ENCODE peak calls at places on chromosomes 1 and 21, in seven cellular contexts. One of them, this sample, is unnamed.

GRCh38 chr1:113930499-113931161 is 1.5 kb downstream of the HIPK1 start:
- DNase-seq in activated T-cell treated with anti-CD3 and anti-CD28 coated beads for 1 hour: peak; percentile 50
- DNase-seq in mucosa of gallbladder: no peak
- DNase-seq in right atrium auricular region: no peak
- DNase-seq in neural crest cell: no peak
- DNase-seq in stimulated activated CD8-positive, alpha-beta memory T cell treated with anti-CD3 and anti-CD28 coated beads, Interleukin-7, amount 100 ng/mL, for 24 hours: no peak
- DNase-seq in amygdala: no peak
- DNase-seq in this sample: peak; percentile 44

GRCh38 chr1:46173361-46173856 is 1.5 kb upstream of the TSPAN1 start:
- DNase-seq in right atrium auricular region: no peak
- DNase-seq in stimulated activated CD8-positive, alpha-beta memory T cell treated with anti-CD3 and anti-CD28 coated beads, Interleukin-7, amount 100 ng/mL, for 24 hours: no peak
- DNase-seq in neural crest cell: no peak
- DNase-seq in mucosa of gallbladder: no peak
- DNase-seq in activated T-cell treated with anti-CD3 and anti-CD28 coated beads for 1 hour: no peak
- DNase-seq in amygdala: no peak
- DNase-seq in this sample: no peak

GRCh38 chr21:42735944-42736343 is 82.5 kb downstream of the PDE9A start:
- DNase-seq in mucosa of gallbladder: no peak
- DNase-seq in amygdala: no peak
- DNase-seq in stimulated activated CD8-positive, alpha-beta memory T cell treated with anti-CD3 and anti-CD28 coated beads, Interleukin-7, amount 100 ng/mL, for 24 hours: no peak
- DNase-seq in right atrium auricular region: no peak
- DNase-seq in neural crest cell: no peak
- DNase-seq in activated T-cell treated with anti-CD3 and anti-CD28 coated beads for 1 hour: no peak
- DNase-seq in this sample: no peak

GRCh38 chr1:59574085-59574484 is 240.7 kb upstream of the HOOK1 start:
- DNase-seq in neural crest cell: no peak
- DNase-seq in amygdala: no peak
- DNase-seq in stimulated activated CD8-positive, alpha-beta memory T cell treated with anti-CD3 and anti-CD28 coated beads, Interleukin-7, amount 100 ng/mL, for 24 hours: no peak
- DNase-seq in activated T-cell treated with anti-CD3 and anti-CD28 coated beads for 1 hour: no peak
- DNase-seq in mucosa of gallbladder: no peak
- DNase-seq in right atrium auricular region: no peak
- DNase-seq in this sample: no peak

GRCh38 chr1:221532071-221532755 is 209.7 kb downstream of the DUSP10 start:
- DNase-seq in mucosa of gallbladder: no peak
- DNase-seq in amygdala: no peak
- DNase-seq in stimulated activated CD8-positive, alpha-beta memory T cell treated with anti-CD3 and anti-CD28 coated beads, Interleukin-7, amount 100 ng/mL, for 24 hours: no peak
- DNase-seq in neural crest cell: no peak
- DNase-seq in right atrium auricular region: no peak
- DNase-seq in activated T-cell treated with anti-CD3 and anti-CD28 coated beads for 1 hour: no peak
- DNase-seq in this sample: no peak

GRCh38 chr1:15341634-15342375 is 67.9 kb upstream of the EFHD2 start:
- DNase-seq in right atrium auricular region: no peak
- DNase-seq in mucosa of gallbladder: no peak
- DNase-seq in stimulated activated CD8-positive, alpha-beta memory T cell treated with anti-CD3 and anti-CD28 coated beads, Interleukin-7, amount 100 ng/mL, for 24 hours: no peak
- DNase-seq in activated T-cell treated with anti-CD3 and anti-CD28 coated beads for 1 hour: no peak
- DNase-seq in amygdala: no peak
- DNase-seq in neural crest cell: no peak
- DNase-seq in this sample: no peak

GRCh38 chr1:12539705-12540579 is 78.1 kb downstream of the DHRS3 start:
- DNase-seq in activated T-cell treated with anti-CD3 and anti-CD28 coated beads for 1 hour: no peak
- DNase-seq in right atrium auricular region: peak; percentile 96
- DNase-seq in stimulated activated CD8-positive, alpha-beta memory T cell treated with anti-CD3 and anti-CD28 coated beads, Interleukin-7, amount 100 ng/mL, for 24 hours: no peak
- DNase-seq in neural crest cell: peak; percentile 26
- DNase-seq in mucosa of gallbladder: peak; percentile 70
- DNase-seq in amygdala: no peak
- DNase-seq in this sample: no peak

GRCh38 chr1:233006582-233006981 is 56.2 kb downstream of the NTPCR start:
- DNase-seq in mucosa of gallbladder: no peak
- DNase-seq in neural crest cell: no peak
- DNase-seq in activated T-cell treated with anti-CD3 and anti-CD28 coated beads for 1 hour: no peak
- DNase-seq in stimulated activated CD8-positive, alpha-beta memory T cell treated with anti-CD3 and anti-CD28 coated beads, Interleukin-7, amount 100 ng/mL, for 24 hours: no peak
- DNase-seq in amygdala: no peak
- DNase-seq in right atrium auricular region: peak; percentile 4
- DNase-seq in this sample: no peak

GRCh38 chr1:17258758-17259130 is 9.8 kb downstream of the PADI3 start:
- DNase-seq in mucosa of gallbladder: no peak
- DNase-seq in activated T-cell treated with anti-CD3 and anti-CD28 coated beads for 1 hour: no peak
- DNase-seq in neural crest cell: no peak
- DNase-seq in amygdala: no peak
- DNase-seq in stimulated activated CD8-positive, alpha-beta memory T cell treated with anti-CD3 and anti-CD28 coated beads, Interleukin-7, amount 100 ng/mL, for 24 hours: no peak
- DNase-seq in right atrium auricular region: no peak
- DNase-seq in this sample: no peak

GRCh38 chr1:172932981-172933380 is 117.8 kb downstream of the TNFSF18 start:
- DNase-seq in stimulated activated CD8-positive, alpha-beta memory T cell treated with anti-CD3 and anti-CD28 coated beads, Interleukin-7, amount 100 ng/mL, for 24 hours: no peak
- DNase-seq in amygdala: no peak
- DNase-seq in mucosa of gallbladder: no peak
- DNase-seq in activated T-cell treated with anti-CD3 and anti-CD28 coated beads for 1 hour: no peak
- DNase-seq in right atrium auricular region: no peak
- DNase-seq in neural crest cell: no peak
- DNase-seq in this sample: no peak

GRCh38 chr1:29211086-29212030 is 19.4 kb downstream of the MECR start:
- DNase-seq in stimulated activated CD8-positive, alpha-beta memory T cell treated with anti-CD3 and anti-CD28 coated beads, Interleukin-7, amount 100 ng/mL, for 24 hours: no peak
- DNase-seq in mucosa of gallbladder: no peak
- DNase-seq in right atrium auricular region: no peak
- DNase-seq in activated T-cell treated with anti-CD3 and anti-CD28 coated beads for 1 hour: no peak
- DNase-seq in neural crest cell: no peak
- DNase-seq in amygdala: no peak
- DNase-seq in this sample: no peak

GRCh38 chr1:21034725-21035628 is 141.7 kb downstream of the EIF4G3 start:
- DNase-seq in activated T-cell treated with anti-CD3 and anti-CD28 coated beads for 1 hour: no peak
- DNase-seq in neural crest cell: no peak
- DNase-seq in mucosa of gallbladder: no peak
- DNase-seq in stimulated activated CD8-positive, alpha-beta memory T cell treated with anti-CD3 and anti-CD28 coated beads, Interleukin-7, amount 100 ng/mL, for 24 hours: no peak
- DNase-seq in right atrium auricular region: no peak
- DNase-seq in amygdala: no peak
- DNase-seq in this sample: no peak

GRCh38 chr1:152502496-152503180 is 8.0 kb upstream of the LCE5A start:
- DNase-seq in neural crest cell: no peak
- DNase-seq in amygdala: no peak
- DNase-seq in right atrium auricular region: no peak
- DNase-seq in mucosa of gallbladder: no peak
- DNase-seq in stimulated activated CD8-positive, alpha-beta memory T cell treated with anti-CD3 and anti-CD28 coated beads, Interleukin-7, amount 100 ng/mL, for 24 hours: no peak
- DNase-seq in activated T-cell treated with anti-CD3 and anti-CD28 coated beads for 1 hour: no peak
- DNase-seq in this sample: no peak

GRCh38 chr21:38954450-38955059 is 148.8 kb downstream of the ETS2 start:
- DNase-seq in stimulated activated CD8-positive, alpha-beta memory T cell treated with anti-CD3 and anti-CD28 coated beads, Interleukin-7, amount 100 ng/mL, for 24 hours: no peak
- DNase-seq in amygdala: no peak
- DNase-seq in activated T-cell treated with anti-CD3 and anti-CD28 coated beads for 1 hour: no peak
- DNase-seq in right atrium auricular region: no peak
- DNase-seq in mucosa of gallbladder: no peak
- DNase-seq in neural crest cell: no peak
- DNase-seq in this sample: no peak

GRCh38 chr1:14778882-14779594 is 180.6 kb downstream of the KAZN start:
- DNase-seq in right atrium auricular region: no peak
- DNase-seq in stimulated activated CD8-positive, alpha-beta memory T cell treated with anti-CD3 and anti-CD28 coated beads, Interleukin-7, amount 100 ng/mL, for 24 hours: peak; percentile 8
- DNase-seq in mucosa of gallbladder: peak; percentile 15
- DNase-seq in amygdala: no peak
- DNase-seq in activated T-cell treated with anti-CD3 and anti-CD28 coated beads for 1 hour: peak; percentile 7
- DNase-seq in neural crest cell: peak; percentile 64
- DNase-seq in this sample: peak; percentile 77

GRCh38 chr1:18354657-18355056 is 126.1 kb upstream of the KLHDC7A start:
- DNase-seq in amygdala: no peak
- DNase-seq in mucosa of gallbladder: no peak
- DNase-seq in right atrium auricular region: no peak
- DNase-seq in activated T-cell treated with anti-CD3 and anti-CD28 coated beads for 1 hour: no peak
- DNase-seq in neural crest cell: no peak
- DNase-seq in stimulated activated CD8-positive, alpha-beta memory T cell treated with anti-CD3 and anti-CD28 coated beads, Interleukin-7, amount 100 ng/mL, for 24 hours: no peak
- DNase-seq in this sample: no peak

GRCh38 chr1:115969509-115969908 is 6.8 kb upstream of the SLC22A15 start:
- DNase-seq in mucosa of gallbladder: no peak
- DNase-seq in activated T-cell treated with anti-CD3 and anti-CD28 coated beads for 1 hour: no peak
- DNase-seq in right atrium auricular region: no peak
- DNase-seq in amygdala: peak; percentile 9
- DNase-seq in neural crest cell: peak; percentile 32
- DNase-seq in stimulated activated CD8-positive, alpha-beta memory T cell treated with anti-CD3 and anti-CD28 coated beads, Interleukin-7, amount 100 ng/mL, for 24 hours: no peak
- DNase-seq in this sample: peak; percentile 45

GRCh38 chr1:94463765-94464330 is 45.7 kb downstream of the ABCD3 start:
- DNase-seq in neural crest cell: no peak
- DNase-seq in right atrium auricular region: no peak
- DNase-seq in amygdala: no peak
- DNase-seq in mucosa of gallbladder: peak; percentile 18
- DNase-seq in activated T-cell treated with anti-CD3 and anti-CD28 coated beads for 1 hour: no peak
- DNase-seq in stimulated activated CD8-positive, alpha-beta memory T cell treated with anti-CD3 and anti-CD28 coated beads, Interleukin-7, amount 100 ng/mL, for 24 hours: no peak
- DNase-seq in this sample: no peak

GRCh38 chr1:66571789-66572188 is 37.8 kb downstream of the SGIP1 start:
- DNase-seq in neural crest cell: no peak
- DNase-seq in stimulated activated CD8-positive, alpha-beta memory T cell treated with anti-CD3 and anti-CD28 coated beads, Interleukin-7, amount 100 ng/mL, for 24 hours: no peak
- DNase-seq in right atrium auricular region: no peak
- DNase-seq in mucosa of gallbladder: no peak
- DNase-seq in activated T-cell treated with anti-CD3 and anti-CD28 coated beads for 1 hour: no peak
- DNase-seq in amygdala: no peak
- DNase-seq in this sample: no peak

GRCh38 chr1:119735217-119735616 is 23.5 kb downstream of the PHGDH start:
- DNase-seq in stimulated activated CD8-positive, alpha-beta memory T cell treated with anti-CD3 and anti-CD28 coated beads, Interleukin-7, amount 100 ng/mL, for 24 hours: no peak
- DNase-seq in neural crest cell: no peak
- DNase-seq in right atrium auricular region: no peak
- DNase-seq in mucosa of gallbladder: no peak
- DNase-seq in activated T-cell treated with anti-CD3 and anti-CD28 coated beads for 1 hour: no peak
- DNase-seq in amygdala: peak; percentile 32
- DNase-seq in this sample: no peak